ENCODE peak calls at places on chromosome 21, in five cellular contexts. E is fibroblast of lung, V is NB4, T is epithelial cell of proximal tubule, X is fibroblast of the aortic adventitia. Z is an unnamed sample.

GRCh38 chr21:14995695-14996490 is 68.9 kb downstream of the NRIP1 start:
- DNase-seq in E (peak), V (no peak), T (peak), X (peak), Z (no peak)

GRCh38 chr21:45923146-45923545 is 58.4 kb upstream of the COL6A1 start:
- DNase-seq in E (peak), V (peak), T (no peak), X (peak), Z (peak)

GRCh38 chr21:35044770-35045538 is 4.1 kb downstream of the RUNX1 start:
- DNase-seq in E (no peak), V (no peak), T (no peak), X (no peak), Z (no peak)

GRCh38 chr21:29154270-29154669 is 23.8 kb downstream of the MAP3K7CL start:
- DNase-seq in E (no peak), V (no peak), T (no peak), X (no peak), Z (no peak)

GRCh38 chr21:34797926-34798595 is 129.3 kb downstream of the CLIC6 start:
- DNase-seq in E (no peak), V (no peak), T (no peak), X (no peak), Z (no peak)

GRCh38 chr21:34928637-34929036 is 120.5 kb downstream of the RUNX1 start:
- DNase-seq in E (peak), V (no peak), T (no peak), X (no peak), Z (peak)

GRCh38 chr21:33801424-33802405 is 113.9 kb downstream of the ATP5PO start:
- DNase-seq in E (peak), V (peak), T (no peak), X (peak), Z (peak)

GRCh38 chr21:14877581-14878228 is 187.1 kb downstream of the NRIP1 start:
- DNase-seq in E (peak), V (no peak), T (peak), X (peak), Z (peak)

GRCh38 chr21:34999397-34999941 is 49.6 kb downstream of the RUNX1 start:
- DNase-seq in E (no peak), V (no peak), T (no peak), X (no peak), Z (peak)

GRCh38 chr21:31235671-31236450 is 108.2 kb downstream of the TIAM1 start:
- DNase-seq in E (peak), V (no peak), T (peak), X (peak), Z (no peak)

GRCh38 chr21:43916691-43917514 is 51.9 kb downstream of the AGPAT3 start:
- DNase-seq in E (no peak), V (peak), T (no peak), X (no peak), Z (peak)

GRCh38 chr21:32186843-32187242 is 92.0 kb downstream of the MIS18A start:
- DNase-seq in E (no peak), V (no peak), T (no peak), X (no peak), Z (no peak)

GRCh38 chr21:45467221-45467779 is 62.3 kb downstream of the COL18A1 start:
- DNase-seq in E (peak), V (no peak), T (no peak), X (no peak), Z (no peak)

GRCh38 chr21:36702622-36702968 is 3.7 kb downstream of the SIM2 start:
- DNase-seq in E (no peak), V (no peak), T (no peak), X (no peak), Z (no peak)

GRCh38 chr21:33682992-33683627 is 40.8 kb downstream of the ITSN1 start:
- DNase-seq in E (peak), V (no peak), T (peak), X (peak), Z (peak)

GRCh38 chr21:44931137-44931500 is 8.7 kb upstream of the SLX9 start:
- DNase-seq in E (no peak), V (peak), T (no peak), X (peak), Z (peak)

GRCh38 chr21:25944672-25945213 is 210.0 kb downstream of the GABPA start:
- DNase-seq in E (no peak), V (no peak), T (no peak), X (no peak), Z (no peak)

GRCh38 chr21:32457360-32457840 is 44.9 kb downstream of the EVA1C start:
- DNase-seq in E (no peak), V (no peak), T (no peak), X (peak), Z (peak)

GRCh38 chr21:27477321-27477720 is 510.4 kb upstream of the ADAMTS5 start:
- DNase-seq in E (no peak), V (no peak), T (no peak), X (peak), Z (peak)

GRCh38 chr21:31041295-31042079 is 3.2 kb upstream of the KRTAP19-8 start:
- DNase-seq in E (no peak), V (no peak), T (no peak), X (no peak), Z (no peak)

GRCh38 chr21:31343030-31343510 is 991 bp downstream of the TIAM1 start:
- DNase-seq in E (no peak), V (no peak), T (no peak), X (no peak), Z (no peak)

GRCh38 chr21:43196789-43197188 is 28.0 kb downstream of the CRYAA start:
- DNase-seq in E (no peak), V (no peak), T (no peak), X (no peak), Z (no peak)

GRCh38 chr21:44067011-44067839 is 40.0 kb upstream of the PWP2 start:
- DNase-seq in E (no peak), V (no peak), T (no peak), X (no peak), Z (peak)

GRCh38 chr21:14982336-14982735 is 82.5 kb downstream of the NRIP1 start:
- DNase-seq in E (no peak), V (no peak), T (no peak), X (no peak), Z (no peak)

GRCh38 chr21:32021319-32022027 is 148.7 kb downstream of the HUNK start:
- DNase-seq in E (no peak), V (no peak), T (no peak), X (no peak), Z (no peak)

GRCh38 chr21:45411810-45412206 is 6.8 kb downstream of the COL18A1 start:
- DNase-seq in E (no peak), V (no peak), T (no peak), X (no peak), Z (no peak)

GRCh38 chr21:44911384-44912157 is 9.1 kb downstream of the ITGB2 start:
- DNase-seq in E (no peak), V (no peak), T (peak), X (no peak), Z (no peak)

GRCh38 chr21:25871566-25871965 is 136.8 kb downstream of the GABPA start:
- DNase-seq in E (no peak), V (peak), T (no peak), X (no peak), Z (no peak)

GRCh38 chr21:27590271-27590670 is 623.4 kb upstream of the ADAMTS5 start:
- DNase-seq in E (peak), V (peak), T (no peak), X (peak), Z (peak)

GRCh38 chr21:45592626-45593134 is 50.4 kb upstream of the SLC19A1 start:
- DNase-seq in E (no peak), V (no peak), T (no peak), X (no peak), Z (no peak)

GRCh38 chr21:36038701-36039497 is 21.4 kb downstream of the SETD4 start:
- DNase-seq in E (no peak), V (no peak), T (no peak), X (no peak), Z (no peak)

GRCh38 chr21:27953328-27954045 is 986.6 kb upstream of the ADAMTS5 start:
- DNase-seq in E (peak), V (peak), T (no peak), X (no peak), Z (no peak)

GRCh38 chr21:44414291-44415072 is 40.8 kb upstream of the LRRC3 start:
- DNase-seq in E (no peak), V (no peak), T (no peak), X (no peak), Z (no peak)

GRCh38 chr21:26007911-26008579 is 162.5 kb downstream of the APP start:
- DNase-seq in E (peak), V (no peak), T (no peak), X (peak), Z (peak)

GRCh38 chr21:41973861-41974751 is 20.3 kb upstream of the C2CD2 start:
- DNase-seq in E (no peak), V (peak), T (no peak), X (no peak), Z (peak)
- TF ChIP-seq CTCF in E (no peak), V (no peak), T (peak), X (peak), Z (peak)

GRCh38 chr21:39182016-39182415 is 1.2 kb downstream of the PSMG1 start:
- DNase-seq in E (no peak), V (peak), T (no peak), X (no peak), Z (peak)
- H3K4me3 ChIP-seq in E (peak), V (peak), T (peak), X (peak), Z (peak)

GRCh38 chr21:23131177-23131576 is 2133.0 kb downstream of the NCAM2 start:
- DNase-seq in E (no peak), V (peak), T (no peak), X (no peak), Z (no peak)
- TF ChIP-seq CTCF in E (no peak), V (peak), T (peak), X (no peak), Z (no peak)

GRCh38 chr21:20452935-20453334 is 545.3 kb upstream of the NCAM2 start:
- DNase-seq in E (no peak), V (no peak), T (no peak), X (no peak), Z (no peak)
- H3K4me3 ChIP-seq in E (no peak), V (no peak), T (no peak), X (no peak), Z (no peak)

Z was measured in fibroblast of villous mesenchyme.